ENCODE peak calls at places on chromosomes 6 and 20, in seven cellular contexts. One of them, this sample, is unnamed.

GRCh38 chr20:62513991-62514390 is 38.2 kb upstream of the GATA5 start:
- DNase-seq in amniotic stem cell: no peak
- DNase-seq in progenitor cell of endocrine pancreas: no peak
- DNase-seq in omental fat pad: no peak
- DNase-seq in HS-5: no peak
- DNase-seq in gastrocnemius medialis: no peak
- DNase-seq in ELR: no peak
- DNase-seq in this sample: no peak

GRCh38 chr20:21529863-21530262 is 16.0 kb upstream of the NKX2-2 start:
- DNase-seq in progenitor cell of endocrine pancreas: no peak
- DNase-seq in ELR: peak
- DNase-seq in amniotic stem cell: no peak
- DNase-seq in omental fat pad: no peak
- DNase-seq in gastrocnemius medialis: no peak
- DNase-seq in HS-5: no peak
- DNase-seq in this sample: no peak

GRCh38 chr6:56821005-56821432 is 133.9 kb upstream of the BEND6 start:
- DNase-seq in progenitor cell of endocrine pancreas: no peak
- DNase-seq in omental fat pad: no peak
- DNase-seq in ELR: no peak
- DNase-seq in gastrocnemius medialis: no peak
- DNase-seq in HS-5: no peak
- DNase-seq in amniotic stem cell: no peak
- DNase-seq in this sample: no peak

GRCh38 chr20:36808317-36809257 is 35.0 kb upstream of the DSN1 start:
- DNase-seq in progenitor cell of endocrine pancreas: no peak
- DNase-seq in amniotic stem cell: no peak
- DNase-seq in ELR: peak
- DNase-seq in omental fat pad: peak
- DNase-seq in gastrocnemius medialis: no peak
- DNase-seq in HS-5: peak
- DNase-seq in this sample: peak

GRCh38 chr6:146847426-146847825 is 248.7 kb downstream of the ADGB start:
- DNase-seq in gastrocnemius medialis: no peak
- DNase-seq in HS-5: no peak
- DNase-seq in amniotic stem cell: no peak
- DNase-seq in ELR: no peak
- DNase-seq in progenitor cell of endocrine pancreas: no peak
- DNase-seq in omental fat pad: no peak
- DNase-seq in this sample: no peak

GRCh38 chr6:81614292-81614691 is 138.2 kb downstream of the TENT5A start:
- DNase-seq in progenitor cell of endocrine pancreas: no peak
- DNase-seq in amniotic stem cell: no peak
- DNase-seq in gastrocnemius medialis: no peak
- DNase-seq in ELR: peak
- DNase-seq in HS-5: no peak
- DNase-seq in omental fat pad: no peak
- DNase-seq in this sample: no peak

GRCh38 chr6:143410859-143411270 is 39.6 kb downstream of the ADAT2 start:
- DNase-seq in gastrocnemius medialis: no peak
- DNase-seq in HS-5: no peak
- DNase-seq in amniotic stem cell: no peak
- DNase-seq in omental fat pad: no peak
- DNase-seq in progenitor cell of endocrine pancreas: no peak
- DNase-seq in ELR: peak
- DNase-seq in this sample: no peak

GRCh38 chr6:34597605-34598353 is 41.6 kb upstream of the SPDEF start:
- DNase-seq in omental fat pad: no peak
- DNase-seq in progenitor cell of endocrine pancreas: no peak
- DNase-seq in HS-5: no peak
- DNase-seq in gastrocnemius medialis: no peak
- DNase-seq in amniotic stem cell: no peak
- DNase-seq in ELR: no peak
- DNase-seq in this sample: no peak

GRCh38 chr20:4083103-4083864 is 67.9 kb upstream of the RNF24 start:
- DNase-seq in progenitor cell of endocrine pancreas: no peak
- DNase-seq in omental fat pad: no peak
- DNase-seq in ELR: peak
- DNase-seq in HS-5: no peak
- DNase-seq in amniotic stem cell: no peak
- DNase-seq in gastrocnemius medialis: no peak
- DNase-seq in this sample: no peak

GRCh38 chr6:112109267-112109666 is 21.9 kb downstream of the FAM229B start:
- DNase-seq in ELR: no peak
- DNase-seq in omental fat pad: no peak
- DNase-seq in gastrocnemius medialis: no peak
- DNase-seq in HS-5: no peak
- DNase-seq in amniotic stem cell: no peak
- DNase-seq in progenitor cell of endocrine pancreas: no peak
- DNase-seq in this sample: no peak

GRCh38 chr6:4401408-4402367 is 266.3 kb upstream of the ECI2 start:
- DNase-seq in amniotic stem cell: no peak
- DNase-seq in progenitor cell of endocrine pancreas: no peak
- DNase-seq in omental fat pad: no peak
- DNase-seq in HS-5: no peak
- DNase-seq in ELR: peak
- DNase-seq in gastrocnemius medialis: peak
- DNase-seq in this sample: no peak

GRCh38 chr6:30743099-30744053 is 889 bp upstream of the FLOT1 start:
- DNase-seq in progenitor cell of endocrine pancreas: peak
- DNase-seq in ELR: peak
- DNase-seq in HS-5: no peak
- DNase-seq in gastrocnemius medialis: no peak
- DNase-seq in omental fat pad: no peak
- DNase-seq in amniotic stem cell: no peak
- DNase-seq in this sample: no peak

GRCh38 chr6:15391500-15391899 is 145.6 kb downstream of the JARID2 start:
- DNase-seq in HS-5: no peak
- DNase-seq in gastrocnemius medialis: no peak
- DNase-seq in ELR: no peak
- DNase-seq in progenitor cell of endocrine pancreas: no peak
- DNase-seq in omental fat pad: no peak
- DNase-seq in amniotic stem cell: no peak
- DNase-seq in this sample: no peak

GRCh38 chr6:448296-449056 is 56.9 kb downstream of the IRF4 start:
- DNase-seq in amniotic stem cell: no peak
- DNase-seq in progenitor cell of endocrine pancreas: no peak
- DNase-seq in HS-5: no peak
- DNase-seq in gastrocnemius medialis: no peak
- DNase-seq in ELR: no peak
- DNase-seq in omental fat pad: no peak
- DNase-seq in this sample: no peak

GRCh38 chr6:14478396-14479225 is 361.0 kb downstream of the CD83 start:
- DNase-seq in HS-5: no peak
- DNase-seq in amniotic stem cell: no peak
- DNase-seq in gastrocnemius medialis: no peak
- DNase-seq in ELR: no peak
- DNase-seq in progenitor cell of endocrine pancreas: no peak
- DNase-seq in omental fat pad: no peak
- DNase-seq in this sample: no peak

GRCh38 chr6:159941286-159942113 is 27.4 kb upstream of the IGF2R start:
- DNase-seq in HS-5: no peak
- DNase-seq in ELR: peak
- DNase-seq in omental fat pad: no peak
- DNase-seq in progenitor cell of endocrine pancreas: no peak
- DNase-seq in gastrocnemius medialis: no peak
- DNase-seq in amniotic stem cell: no peak
- DNase-seq in this sample: no peak